ENCODE peak calls at places on chromosomes 6 and 20, in eight cellular contexts. One of them, this sample, is unnamed.

GRCh38 chr6:14713008-14713452 is 532.8 kb upstream of the JARID2 start:
- DNase-seq in cerebellum: peak
- DNase-seq in activated T-helper 9 cell treated with anti-CD3 and anti-CD28 coated beads, Interleukin-2, amount 50 U/mL, for 16 hours: no peak
- DNase-seq in naive thymus-derived CD8-positive, alpha-beta T cell: no peak
- DNase-seq in A549: peak
- DNase-seq in NCI-H345: no peak
- DNase-seq in AG10803: peak
- DNase-seq in CD4-positive, alpha-beta memory T cell: no peak
- DNase-seq in this sample: peak

GRCh38 chr20:50690979-50691584 is at the start of gene RIPOR3:
- DNase-seq in NCI-H345: no peak
- DNase-seq in A549: no peak
- DNase-seq in naive thymus-derived CD8-positive, alpha-beta T cell: no peak
- DNase-seq in cerebellum: no peak
- DNase-seq in activated T-helper 9 cell treated with anti-CD3 and anti-CD28 coated beads, Interleukin-2, amount 50 U/mL, for 16 hours: no peak
- DNase-seq in CD4-positive, alpha-beta memory T cell: no peak
- DNase-seq in AG10803: peak
- DNase-seq in this sample: peak

GRCh38 chr6:131844243-131844841 is 36.5 kb downstream of the ENPP1 start:
- DNase-seq in activated T-helper 9 cell treated with anti-CD3 and anti-CD28 coated beads, Interleukin-2, amount 50 U/mL, for 16 hours: no peak
- DNase-seq in CD4-positive, alpha-beta memory T cell: no peak
- DNase-seq in NCI-H345: no peak
- DNase-seq in cerebellum: no peak
- DNase-seq in AG10803: peak
- DNase-seq in A549: no peak
- DNase-seq in naive thymus-derived CD8-positive, alpha-beta T cell: no peak
- DNase-seq in this sample: peak

GRCh38 chr6:41161380-41161779 is 1.5 kb downstream of the TREM2 start:
- DNase-seq in NCI-H345: no peak
- DNase-seq in A549: no peak
- DNase-seq in cerebellum: no peak
- DNase-seq in AG10803: no peak
- DNase-seq in naive thymus-derived CD8-positive, alpha-beta T cell: no peak
- DNase-seq in activated T-helper 9 cell treated with anti-CD3 and anti-CD28 coated beads, Interleukin-2, amount 50 U/mL, for 16 hours: no peak
- DNase-seq in CD4-positive, alpha-beta memory T cell: no peak
- DNase-seq in this sample: no peak

GRCh38 chr20:58596244-58597010 is 54.7 kb upstream of the STX16 start:
- DNase-seq in A549: no peak
- DNase-seq in NCI-H345: no peak
- DNase-seq in CD4-positive, alpha-beta memory T cell: no peak
- DNase-seq in activated T-helper 9 cell treated with anti-CD3 and anti-CD28 coated beads, Interleukin-2, amount 50 U/mL, for 16 hours: no peak
- DNase-seq in naive thymus-derived CD8-positive, alpha-beta T cell: no peak
- DNase-seq in cerebellum: no peak
- DNase-seq in AG10803: peak
- DNase-seq in this sample: no peak

GRCh38 chr20:22080985-22081384 is 375.5 kb downstream of the PAX1 start:
- DNase-seq in AG10803: no peak
- DNase-seq in A549: no peak
- DNase-seq in cerebellum: no peak
- DNase-seq in activated T-helper 9 cell treated with anti-CD3 and anti-CD28 coated beads, Interleukin-2, amount 50 U/mL, for 16 hours: no peak
- DNase-seq in naive thymus-derived CD8-positive, alpha-beta T cell: no peak
- DNase-seq in CD4-positive, alpha-beta memory T cell: no peak
- DNase-seq in NCI-H345: no peak
- DNase-seq in this sample: no peak

GRCh38 chr6:133169901-133170300 is 71.3 kb upstream of the EYA4 start:
- DNase-seq in AG10803: no peak
- DNase-seq in CD4-positive, alpha-beta memory T cell: no peak
- DNase-seq in naive thymus-derived CD8-positive, alpha-beta T cell: no peak
- DNase-seq in activated T-helper 9 cell treated with anti-CD3 and anti-CD28 coated beads, Interleukin-2, amount 50 U/mL, for 16 hours: no peak
- DNase-seq in A549: no peak
- DNase-seq in cerebellum: no peak
- DNase-seq in NCI-H345: no peak
- DNase-seq in this sample: no peak

GRCh38 chr6:28719275-28719940 is 193.7 kb downstream of the GPX5 start:
- DNase-seq in CD4-positive, alpha-beta memory T cell: no peak
- DNase-seq in AG10803: peak
- DNase-seq in activated T-helper 9 cell treated with anti-CD3 and anti-CD28 coated beads, Interleukin-2, amount 50 U/mL, for 16 hours: no peak
- DNase-seq in naive thymus-derived CD8-positive, alpha-beta T cell: no peak
- DNase-seq in A549: no peak
- DNase-seq in NCI-H345: no peak
- DNase-seq in cerebellum: no peak
- DNase-seq in this sample: no peak

GRCh38 chr6:45609141-45609638 is 231.5 kb upstream of the SUPT3H start:
- DNase-seq in cerebellum: no peak
- DNase-seq in NCI-H345: no peak
- DNase-seq in activated T-helper 9 cell treated with anti-CD3 and anti-CD28 coated beads, Interleukin-2, amount 50 U/mL, for 16 hours: no peak
- DNase-seq in CD4-positive, alpha-beta memory T cell: no peak
- DNase-seq in A549: no peak
- DNase-seq in AG10803: peak
- DNase-seq in naive thymus-derived CD8-positive, alpha-beta T cell: no peak
- DNase-seq in this sample: peak

GRCh38 chr6:46325561-46326525 is 155.1 kb upstream of the ENPP5 start:
- DNase-seq in activated T-helper 9 cell treated with anti-CD3 and anti-CD28 coated beads, Interleukin-2, amount 50 U/mL, for 16 hours: no peak
- DNase-seq in A549: no peak
- DNase-seq in cerebellum: no peak
- DNase-seq in CD4-positive, alpha-beta memory T cell: no peak
- DNase-seq in NCI-H345: peak
- DNase-seq in AG10803: peak
- DNase-seq in naive thymus-derived CD8-positive, alpha-beta T cell: no peak
- DNase-seq in this sample: peak

This sample was measured in GM03348.